ENCODE peak calls at places on chromosomes 11 and 22, in five cellular contexts. N is K562, F is HCT116, D is GM23338, V is HepG2. M is an unnamed sample.

GRCh38 chr11:120184946-120185677 is 25.7 kb upstream of the OAF start:
- ATAC-seq in N (no peak), V (peak), D (no peak), F (no peak), M (peak)

GRCh38 chr11:13391217-13391616 is 71.8 kb downstream of the BTBD10 start:
- ATAC-seq in V (no peak), F (no peak), N (no peak), D (no peak), M (no peak)

GRCh38 chr22:27327981-27328721 is 473.4 kb downstream of the MN1 start:
- ATAC-seq in D (no peak), V (no peak), F (no peak), N (no peak), M (no peak)

GRCh38 chr11:14183973-14184372 is 175.0 kb downstream of the RRAS2 start:
- ATAC-seq in F (no peak), D (no peak), V (no peak), N (no peak), M (no peak)

GRCh38 chr11:47152126-47152952 is 24.3 kb downstream of the ARFGAP2 start:
- ATAC-seq in F (no peak), N (no peak), V (peak), D (no peak), M (no peak)

GRCh38 chr11:44781697-44782096 is 54.9 kb downstream of the TSPAN18 start:
- ATAC-seq in V (no peak), D (no peak), N (peak), F (no peak), M (no peak)

GRCh38 chr11:104858882-104859735 is 39.2 kb downstream of the CASP12 start:
- ATAC-seq in D (no peak), V (no peak), F (no peak), N (no peak), M (no peak)

GRCh38 chr11:119295178-119295577 is 21.8 kb downstream of the MCAM start:
- ATAC-seq in D (no peak), V (no peak), F (peak), N (peak), M (no peak)

GRCh38 chr22:19991395-19991644 is 25.3 kb downstream of the ARVCF start:
- ATAC-seq in N (no peak), V (no peak), F (no peak), D (no peak), M (no peak)

GRCh38 chr11:69495441-69496201 is 14.2 kb downstream of the LINC01488 start:
- ATAC-seq in F (no peak), N (no peak), D (no peak), V (no peak), M (no peak)

GRCh38 chr22:41621911-41622179 is 750 bp downstream of the XRCC6 start:
- ATAC-seq in D (no peak), V (no peak), F (no peak), N (no peak), M (no peak)

GRCh38 chr22:41619979-41620645 is 731 bp downstream of the DESI1 start:
- ATAC-seq in V (peak), N (peak), F (peak), D (peak), M (no peak)

GRCh38 chr22:41625577-41625976 is 4.5 kb downstream of the XRCC6 start:
- ATAC-seq in F (no peak), N (no peak), D (no peak), V (no peak), M (no peak)

GRCh38 chr22:41621099-41621910 is at the start of gene XRCC6:
- ATAC-seq in V (peak), N (peak), F (peak), D (peak), M (peak)

GRCh38 chr22:41620646-41621098 is at the start of gene DESI1:
- ATAC-seq in F (peak), V (peak), N (peak), D (peak), M (peak)
- TF ChIP-seq POLR2AphosphoS5 in F (peak), V (peak), N (peak), D (peak), M (peak)

DNA sequence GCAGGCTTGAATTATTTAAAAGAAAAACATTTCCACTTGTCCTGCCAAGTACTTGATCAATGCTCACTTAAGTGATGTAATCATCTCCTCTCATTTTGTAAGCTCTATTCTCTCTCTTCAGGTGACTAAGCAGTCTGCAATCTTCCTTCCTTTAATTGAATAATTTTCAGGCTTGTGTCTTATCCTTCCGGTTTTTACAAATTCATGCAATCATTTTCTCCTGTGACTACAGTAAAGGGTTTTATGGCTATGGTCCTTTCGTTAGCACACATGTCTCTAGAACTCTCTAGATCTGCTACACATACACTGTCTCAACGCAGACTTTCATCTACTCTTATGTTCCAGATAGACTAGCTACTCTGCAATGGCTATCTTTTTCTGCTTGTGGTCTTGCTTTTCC is 12.5 kb upstream of the UPB1 start:
- ATAC-seq in V (peak), F (peak), N (peak), D (no peak), M (peak)
- TF ChIP-seq CTCF in V (no peak), F (no peak), N (no peak), D (no peak), M (no peak)

GRCh38 chr22:42993651-42994275 is 21.2 kb downstream of the PACSIN2 start:
- ATAC-seq in V (peak), D (no peak), N (no peak), F (no peak), M (peak)

GRCh38 chr22:42992886-42993479 is 22.0 kb downstream of the PACSIN2 start:
- ATAC-seq in N (no peak), F (no peak), V (no peak), D (no peak), M (no peak)

GRCh38 chr22:42994917-42995562 is 19.9 kb downstream of the PACSIN2 start:
- ATAC-seq in D (no peak), N (no peak), F (no peak), V (peak), M (peak)

GRCh38 chr22:42992092-42992491 is 22.9 kb downstream of the PACSIN2 start:
- ATAC-seq in D (no peak), N (no peak), V (no peak), F (no peak), M (no peak)

GRCh38 chr22:42994276-42994916 is 20.6 kb downstream of the PACSIN2 start:
- ATAC-seq in V (peak), N (no peak), F (no peak), D (no peak), M (no peak)
- H3K4me3 ChIP-seq in V (peak), N (no peak), F (no peak), D (no peak), M (peak)

GRCh38 chr11:8691601-8692000 is 9.0 kb downstream of the RPL27A start:
- ATAC-seq in D (no peak), V (no peak), N (no peak), F (no peak), M (no peak)

GRCh38 chr11:8692417-8692816 is 9.8 kb downstream of the RPL27A start:
- ATAC-seq in F (no peak), D (no peak), N (no peak), V (no peak), M (no peak)

GRCh38 chr11:8693555-8693954 is 11.0 kb downstream of the RPL27A start:
- ATAC-seq in F (no peak), N (no peak), V (peak), D (no peak), M (no peak)

GRCh38 chr11:8694137-8694536 is 11.5 kb downstream of the RPL27A start:
- ATAC-seq in V (peak), N (no peak), F (no peak), D (no peak), M (no peak)

GRCh38 chr11:8693010-8693551 is 10.5 kb downstream of the RPL27A start:
- ATAC-seq in D (no peak), N (no peak), F (no peak), V (peak), M (no peak)
- TF ChIP-seq POLR2AphosphoS5 in D (no peak), N (no peak), F (no peak), V (no peak), M (no peak)

GRCh38 chr11:131681875-131682274 is 311.5 kb downstream of the NTM start:
- ATAC-seq in D (no peak), F (no peak), V (no peak), N (no peak), M (no peak)
- TF ChIP-seq CTCF in D (no peak), F (no peak), V (no peak), N (no peak), M (no peak)

DNA sequence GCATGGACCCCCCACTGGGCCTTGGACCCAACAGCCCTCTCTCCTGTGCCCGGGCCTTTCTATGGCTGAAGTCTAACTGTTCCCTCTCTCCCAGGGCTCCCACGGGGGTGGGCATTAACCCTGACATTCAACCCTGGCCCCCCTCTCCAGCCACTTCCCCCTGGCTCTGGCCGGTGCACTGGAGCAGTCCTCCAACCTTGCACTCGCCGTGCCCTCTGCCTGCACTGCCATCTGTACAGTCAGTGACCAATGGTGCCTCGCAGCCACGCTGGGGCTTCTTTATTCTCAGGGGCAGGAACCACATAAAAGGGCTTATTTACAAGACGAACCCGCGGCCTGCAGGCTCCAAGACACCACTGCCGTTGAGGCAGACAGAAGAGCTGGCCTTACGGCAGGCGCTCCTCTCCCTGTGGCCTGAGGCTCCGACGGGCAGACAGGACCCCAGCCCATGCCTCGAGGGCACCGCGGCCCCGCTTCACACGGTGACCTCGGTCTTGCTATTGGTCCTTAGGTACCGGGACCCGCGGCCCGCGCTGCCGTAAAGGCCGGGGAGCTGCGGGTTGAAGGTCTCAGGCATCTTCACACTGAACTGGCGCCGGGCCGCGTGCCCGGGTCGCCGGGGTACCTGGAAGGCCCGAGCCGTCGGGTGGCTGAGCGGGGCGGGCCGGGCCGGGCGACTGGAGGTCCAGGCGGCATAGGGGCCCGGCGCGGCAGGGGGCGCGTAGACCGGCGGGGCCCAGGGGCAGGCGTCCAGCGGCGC is 5.4 kb downstream of the SHISA8 start:
- ATAC-seq in F (no peak), V (peak), D (peak), N (no peak), M (no peak)
- H3K4me3 ChIP-seq in F (no peak), V (no peak), D (peak), N (no peak), M (peak)

GRCh38 chr22:36152088-36152487 is 8.5 kb downstream of the APOL3 start:
- ATAC-seq in F (no peak), N (no peak), V (no peak), D (no peak), M (no peak)

GRCh38 chr22:36156119-36156514 is 4.4 kb downstream of the APOL3 start:
- ATAC-seq in D (no peak), F (no peak), V (peak), N (no peak), M (no peak)

GRCh38 chr22:36153756-36154155 is 6.8 kb downstream of the APOL3 start:
- ATAC-seq in D (no peak), V (no peak), F (no peak), N (no peak), M (no peak)

GRCh38 chr22:36156515-36157419 is 3.8 kb downstream of the APOL3 start:
- ATAC-seq in N (peak), V (peak), F (no peak), D (peak), M (peak)

GRCh38 chr22:36155702-36156101 is 4.9 kb downstream of the APOL3 start:
- ATAC-seq in F (no peak), D (no peak), N (peak), V (peak), M (peak)
- TF ChIP-seq POLR2AphosphoS5 in F (no peak), D (no peak), N (no peak), V (peak), M (peak)

GRCh38 chr11:2304156-2305139 is 2.6 kb downstream of the TSPAN32 start:
- ATAC-seq in V (peak), N (no peak), D (no peak), F (no peak), M (no peak)

GRCh38 chr11:2306971-2307732 is 5.3 kb downstream of the TSPAN32 start:
- ATAC-seq in D (no peak), F (no peak), N (no peak), V (no peak), M (peak)

GRCh38 chr11:2303627-2304155 is 1.9 kb downstream of the TSPAN32 start:
- ATAC-seq in V (no peak), D (no peak), N (peak), F (no peak), M (no peak)

GRCh38 chr11:2305862-2306823 is 4.3 kb downstream of the TSPAN32 start:
- ATAC-seq in F (no peak), V (no peak), N (no peak), D (no peak), M (peak)

DNA sequence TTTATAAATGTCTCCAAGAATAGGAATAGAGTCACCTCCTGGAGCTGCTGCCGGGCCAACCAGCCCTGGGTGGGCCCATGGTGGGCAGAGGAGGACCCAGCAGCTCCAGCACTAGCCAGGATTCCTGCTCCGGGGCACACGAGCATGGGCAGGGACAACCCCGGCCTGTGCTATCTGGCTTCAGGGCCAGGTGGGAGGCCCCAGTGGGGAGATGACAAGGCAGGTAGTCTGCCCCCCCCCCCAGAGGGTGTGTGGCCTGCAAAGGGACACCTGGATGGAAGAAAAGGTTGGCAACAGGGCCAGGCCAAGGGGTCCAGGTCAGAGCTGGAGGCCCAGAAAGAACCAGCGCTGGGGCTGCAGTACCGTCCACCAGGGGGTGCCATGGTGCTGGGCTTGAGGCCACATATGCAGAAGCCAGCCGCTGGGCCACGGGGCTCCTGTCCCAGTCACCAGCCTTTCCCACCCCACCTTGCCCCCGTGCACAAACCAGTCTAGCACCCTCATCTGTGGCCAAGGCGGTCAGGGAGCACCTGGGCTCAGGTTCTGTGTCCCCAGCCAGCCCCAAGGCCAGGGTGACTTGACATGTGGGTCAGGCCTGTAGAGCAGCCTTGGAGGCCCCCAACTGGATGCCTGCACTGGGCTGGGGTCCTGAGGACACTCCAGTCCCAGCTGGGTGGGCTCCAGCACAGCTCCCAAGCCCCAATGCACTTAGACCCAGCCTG is 3.5 kb downstream of the TSPAN32 start:
- ATAC-seq in N (peak), V (peak), D (peak), F (peak), M (peak)
- TF ChIP-seq CTCF in N (peak), V (peak), D (peak), F (peak), M (no peak)

DNA sequence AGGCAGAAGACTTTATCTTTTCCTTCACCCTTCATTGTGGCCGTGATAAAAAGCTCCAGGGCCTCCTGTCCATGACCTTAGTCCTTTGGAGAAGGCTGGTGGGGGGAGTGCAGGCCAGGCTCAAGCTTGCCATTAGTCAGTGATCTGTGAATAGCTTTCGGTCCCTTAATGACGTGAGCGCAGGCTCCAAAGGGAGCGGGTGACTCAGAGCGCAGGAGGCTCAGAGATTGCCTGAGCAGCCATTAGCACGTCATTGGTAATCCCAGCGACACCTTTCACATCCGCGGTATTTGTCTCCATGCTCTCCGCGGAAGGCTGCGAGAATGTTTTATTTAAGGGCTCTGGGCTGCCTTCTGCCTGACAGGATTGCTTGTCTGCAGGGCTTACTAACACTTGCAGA is 458.5 kb downstream of the METTL15 start:
- ATAC-seq in N (no peak), V (no peak), D (peak), F (peak), M (peak)
- H3K4me3 ChIP-seq in N (no peak), V (no peak), D (peak), F (no peak), M (peak)

GRCh38 chr11:67998150-67999045 is 5.5 kb downstream of the UNC93B1 start:
- ATAC-seq in N (no peak), D (no peak), V (no peak), F (no peak), M (no peak)
- TF ChIP-seq POLR2AphosphoS5 in N (no peak), D (no peak), V (no peak), F (no peak), M (no peak)

M was measured in gastroesophageal sphincter.